ENCODE peak calls at places on chromosomes 12 and 14, in seven cellular contexts. I is PC-3, N is NCI-H1417, D is EL, W is psoas muscle, R is fibroblast of pulmonary artery, J is HT1080. E is an unnamed sample.

GRCh38 chr14:88044129-88044727 is 39.3 kb downstream of the GPR65 start:
- DNase-seq in I (peak), N (no peak), D (no peak), W (no peak), R (no peak), J (no peak), E (no peak)

GRCh38 chr14:66082009-66082408 is 404.2 kb upstream of the CCDC196 start:
- DNase-seq in I (no peak), N (no peak), D (peak), W (no peak), R (peak), J (peak), E (no peak)

GRCh38 chr14:34593740-34594375 is 36.1 kb downstream of the SNX6 start:
- DNase-seq in I (no peak), N (no peak), D (peak), W (no peak), R (peak), J (no peak), E (no peak)

GRCh38 chr12:131755305-131756113 is 44.6 kb downstream of the SFSWAP start:
- DNase-seq in I (peak), N (no peak), D (peak), W (no peak), R (peak), J (peak), E (no peak)

GRCh38 chr12:111758120-111758561 is 8.6 kb upstream of the ALDH2 start:
- DNase-seq in I (no peak), N (no peak), D (no peak), W (peak), R (no peak), J (no peak), E (no peak)

GRCh38 chr14:29925106-29925722 is 2.4 kb downstream of the PRKD1 start:
- DNase-seq in I (no peak), N (no peak), D (peak), W (no peak), R (peak), J (peak), E (peak)

GRCh38 chr14:95689441-95689840 is 3.2 kb downstream of the TCL1B start:
- DNase-seq in I (no peak), N (no peak), D (no peak), W (no peak), R (no peak), J (no peak), E (no peak)

GRCh38 chr12:132638541-132639408 is 20.2 kb downstream of the P2RX2 start:
- DNase-seq in I (peak), N (no peak), D (peak), W (peak), R (peak), J (peak), E (peak)

GRCh38 chr14:94691658-94692029 is 78.3 kb downstream of the GSC start:
- DNase-seq in I (no peak), N (no peak), D (no peak), W (no peak), R (peak), J (peak), E (no peak)

GRCh38 chr14:30303350-30303749 is 255.6 kb upstream of the G2E3 start:
- DNase-seq in I (no peak), N (no peak), D (no peak), W (no peak), R (no peak), J (no peak), E (no peak)

GRCh38 chr12:133180669-133181068 is 626 bp upstream of the ZNF268 start:
- DNase-seq in I (no peak), N (no peak), D (no peak), W (no peak), R (no peak), J (no peak), E (no peak)

GRCh38 chr14:84785997-84786396 is 743.9 kb upstream of the FLRT2 start:
- DNase-seq in I (no peak), N (no peak), D (no peak), W (no peak), R (peak), J (no peak), E (no peak)

GRCh38 chr12:65822732-65823480 is 1.4 kb upstream of the HMGA2 start:
- DNase-seq in I (peak), N (no peak), D (peak), W (no peak), R (peak), J (no peak), E (no peak)

GRCh38 chr14:78164226-78164853 is 5.8 kb upstream of the NRXN3 start:
- DNase-seq in I (peak), N (peak), D (peak), W (no peak), R (no peak), J (no peak), E (no peak)

GRCh38 chr12:131044760-131045381 is 91.2 kb downstream of the ADGRD1 start:
- DNase-seq in I (no peak), N (no peak), D (no peak), W (no peak), R (no peak), J (no peak), E (no peak)

GRCh38 chr12:48677782-48678181 is 4.3 kb downstream of the KANSL2 start:
- DNase-seq in I (no peak), N (no peak), D (no peak), W (no peak), R (no peak), J (no peak), E (no peak)

GRCh38 chr12:13124661-13125505 is 21.4 kb upstream of the GSG1 start:
- DNase-seq in I (peak), N (no peak), D (peak), W (no peak), R (peak), J (peak), E (peak)

GRCh38 chr12:108304633-108305032 is 34.5 kb downstream of the CMKLR1 start:
- DNase-seq in I (no peak), N (no peak), D (no peak), W (no peak), R (no peak), J (no peak), E (no peak)

GRCh38 chr14:95620659-95621059 is 65.6 kb upstream of the TCL1B start:
- DNase-seq in I (peak), N (no peak), D (no peak), W (no peak), R (no peak), J (peak), E (no peak)

E was measured in epithelial cell of proximal tubule.